ENCODE peak calls at places on chromosomes 4 and X, in four cellular contexts. One of them, this sample, is unnamed.

GRCh38 chr4:145938618-145939177 is at the start of gene ZNF827:
- DNase-seq in NCI-H2081: peak
- DNase-seq in Right ventricle myocardium inferior: peak
- DNase-seq in left colon: peak
- DNase-seq in this sample: peak

GRCh38 chrX:110280954-110281353 is 36.9 kb downstream of the AMMECR1 start:
- DNase-seq in Right ventricle myocardium inferior: no peak
- DNase-seq in left colon: no peak
- DNase-seq in NCI-H2081: peak
- DNase-seq in this sample: no peak

GRCh38 chr4:8242782-8243556 is 26.6 kb upstream of the HTRA3 start:
- DNase-seq in left colon: no peak
- DNase-seq in NCI-H2081: no peak
- DNase-seq in Right ventricle myocardium inferior: peak
- DNase-seq in this sample: peak

GRCh38 chrX:132940727-132941162 is 17.7 kb downstream of the HS6ST2 start:
- DNase-seq in left colon: no peak
- DNase-seq in Right ventricle myocardium inferior: no peak
- DNase-seq in NCI-H2081: no peak
- DNase-seq in this sample: no peak

GRCh38 chrX:64662876-64663275 is 267.6 kb upstream of the MTMR8 start:
- DNase-seq in NCI-H2081: no peak
- DNase-seq in Right ventricle myocardium inferior: no peak
- DNase-seq in left colon: no peak
- DNase-seq in this sample: no peak

GRCh38 chr4:104446431-104446925 is 48.2 kb downstream of the CXXC4 start:
- DNase-seq in Right ventricle myocardium inferior: no peak
- DNase-seq in NCI-H2081: peak
- DNase-seq in left colon: no peak
- DNase-seq in this sample: no peak

GRCh38 chr4:26288308-26288982 is 32.4 kb upstream of the RBPJ start:
- DNase-seq in Right ventricle myocardium inferior: no peak
- DNase-seq in NCI-H2081: no peak
- DNase-seq in left colon: no peak
- DNase-seq in this sample: no peak

GRCh38 chrX:150574824-150575409 is 6.5 kb downstream of the MTM1 start:
- DNase-seq in left colon: no peak
- DNase-seq in Right ventricle myocardium inferior: no peak
- DNase-seq in NCI-H2081: no peak
- DNase-seq in this sample: no peak

GRCh38 chr4:61666248-61666647 is 466.1 kb downstream of the ADGRL3 start:
- DNase-seq in left colon: no peak
- DNase-seq in Right ventricle myocardium inferior: no peak
- DNase-seq in NCI-H2081: no peak
- DNase-seq in this sample: no peak

GRCh38 chr4:184747034-184747830 is 13.3 kb upstream of the CENPU start:
- DNase-seq in NCI-H2081: no peak
- DNase-seq in Right ventricle myocardium inferior: no peak
- DNase-seq in left colon: peak
- DNase-seq in this sample: no peak

GRCh38 chrX:134716620-134717012 is 58.3 kb upstream of the PLAC1 start:
- DNase-seq in left colon: no peak
- DNase-seq in NCI-H2081: no peak
- DNase-seq in Right ventricle myocardium inferior: no peak
- DNase-seq in this sample: no peak

GRCh38 chrX:100928660-100929613 is at the start of gene XKRX:
- DNase-seq in left colon: peak
- DNase-seq in NCI-H2081: peak
- DNase-seq in Right ventricle myocardium inferior: peak
- DNase-seq in this sample: peak

GRCh38 chrX:25524150-25524549 is 508.4 kb upstream of the ARX start:
- DNase-seq in left colon: no peak
- DNase-seq in Right ventricle myocardium inferior: no peak
- DNase-seq in NCI-H2081: peak
- DNase-seq in this sample: no peak

GRCh38 chr4:170004656-170005250 is 21.4 kb downstream of the MFAP3L start:
- DNase-seq in left colon: no peak
- DNase-seq in NCI-H2081: no peak
- DNase-seq in Right ventricle myocardium inferior: no peak
- DNase-seq in this sample: no peak

GRCh38 chr4:151110236-151110635 is 10.8 kb downstream of the RPS3A start:
- DNase-seq in Right ventricle myocardium inferior: no peak
- DNase-seq in NCI-H2081: no peak
- DNase-seq in left colon: no peak
- DNase-seq in this sample: no peak

GRCh38 chrX:6226646-6227444 is 1.8 kb downstream of the NLGN4X start:
- DNase-seq in left colon: no peak
- DNase-seq in NCI-H2081: no peak
- DNase-seq in Right ventricle myocardium inferior: no peak
- DNase-seq in this sample: peak

GRCh38 chr4:46820154-46820553 is 88.9 kb downstream of the COX7B2 start:
- DNase-seq in NCI-H2081: no peak
- DNase-seq in left colon: no peak
- DNase-seq in Right ventricle myocardium inferior: no peak
- DNase-seq in this sample: peak

GRCh38 chr4:79763486-79764075 is 309.4 kb downstream of the ANTXR2 start:
- DNase-seq in left colon: no peak
- DNase-seq in NCI-H2081: no peak
- DNase-seq in Right ventricle myocardium inferior: peak
- DNase-seq in this sample: peak

GRCh38 chr4:105236202-105236916 is 89.7 kb downstream of the TET2 start:
- DNase-seq in NCI-H2081: no peak
- DNase-seq in Right ventricle myocardium inferior: no peak
- DNase-seq in left colon: no peak
- DNase-seq in this sample: no peak

GRCh38 chrX:118025193-118025592 is 91.4 kb downstream of the KLHL13 start:
- DNase-seq in NCI-H2081: no peak
- DNase-seq in left colon: no peak
- DNase-seq in Right ventricle myocardium inferior: no peak
- DNase-seq in this sample: no peak

GRCh38 chr4:129240816-129241215 is 144.9 kb downstream of the C4orf33 start:
- DNase-seq in NCI-H2081: peak
- DNase-seq in left colon: peak
- DNase-seq in Right ventricle myocardium inferior: no peak
- DNase-seq in this sample: no peak

GRCh38 chr4:184937030-184937710 is 81.1 kb upstream of the HELT start:
- DNase-seq in left colon: no peak
- DNase-seq in Right ventricle myocardium inferior: no peak
- DNase-seq in NCI-H2081: no peak
- DNase-seq in this sample: no peak

GRCh38 chrX:11380187-11380586 is 87.0 kb downstream of the AMELX start:
- DNase-seq in Right ventricle myocardium inferior: no peak
- DNase-seq in left colon: no peak
- DNase-seq in NCI-H2081: no peak
- DNase-seq in this sample: no peak

GRCh38 chrX:40734956-40735317 is 405 bp downstream of the MED14 start:
- DNase-seq in Right ventricle myocardium inferior: no peak
- DNase-seq in NCI-H2081: no peak
- DNase-seq in left colon: no peak
- DNase-seq in this sample: no peak

GRCh38 chr4:142265536-142265935 is 580.6 kb downstream of the INPP4B start:
- DNase-seq in Right ventricle myocardium inferior: no peak
- DNase-seq in left colon: no peak
- DNase-seq in NCI-H2081: no peak
- DNase-seq in this sample: no peak

GRCh38 chr4:71184195-71184781 is 154.5 kb upstream of the SLC4A4 start:
- DNase-seq in Right ventricle myocardium inferior: no peak
- DNase-seq in left colon: peak
- DNase-seq in NCI-H2081: peak
- DNase-seq in this sample: no peak

This sample was measured in kidney.